ENCODE peak calls at places on chromosomes 5 and 9, in six cellular contexts. One of them, this sample, is unnamed.

GRCh38 chr5:65299841-65300240 is 181.9 kb downstream of the ADAMTS6 start:
- DNase-seq in Panc1: no peak
- DNase-seq in activated T-cell treated with anti-CD3 and anti-CD28 coated beads, Interleukin-2, amount 50 U/mL, for 48 hours: no peak
- DNase-seq in endothelial cell: no peak
- DNase-seq in PC-9: no peak
- DNase-seq in activated CD4-positive, alpha-beta T cell treated with anti-CD3 and anti-CD28 coated beads for 36 hours: no peak
- DNase-seq in this sample: no peak

GRCh38 chr9:128409998-128410397 is 10.7 kb upstream of the CERCAM start:
- DNase-seq in endothelial cell: no peak
- DNase-seq in Panc1: no peak
- DNase-seq in activated T-cell treated with anti-CD3 and anti-CD28 coated beads, Interleukin-2, amount 50 U/mL, for 48 hours: no peak
- DNase-seq in PC-9: no peak
- DNase-seq in activated CD4-positive, alpha-beta T cell treated with anti-CD3 and anti-CD28 coated beads for 36 hours: no peak
- DNase-seq in this sample: no peak

GRCh38 chr5:170221319-170221718 is 11.5 kb upstream of the C5orf58 start:
- DNase-seq in Panc1: no peak
- DNase-seq in endothelial cell: no peak
- DNase-seq in activated T-cell treated with anti-CD3 and anti-CD28 coated beads, Interleukin-2, amount 50 U/mL, for 48 hours: no peak
- DNase-seq in PC-9: no peak
- DNase-seq in activated CD4-positive, alpha-beta T cell treated with anti-CD3 and anti-CD28 coated beads for 36 hours: no peak
- DNase-seq in this sample: no peak

GRCh38 chr5:145859897-145860296 is 12.9 kb downstream of the GRXCR2 start:
- DNase-seq in activated CD4-positive, alpha-beta T cell treated with anti-CD3 and anti-CD28 coated beads for 36 hours: no peak
- DNase-seq in PC-9: no peak
- DNase-seq in activated T-cell treated with anti-CD3 and anti-CD28 coated beads, Interleukin-2, amount 50 U/mL, for 48 hours: no peak
- DNase-seq in Panc1: no peak
- DNase-seq in endothelial cell: no peak
- DNase-seq in this sample: no peak

GRCh38 chr9:89952401-89952800 is 347.6 kb downstream of the GADD45G start:
- DNase-seq in endothelial cell: no peak
- DNase-seq in activated T-cell treated with anti-CD3 and anti-CD28 coated beads, Interleukin-2, amount 50 U/mL, for 48 hours: no peak
- DNase-seq in Panc1: no peak
- DNase-seq in activated CD4-positive, alpha-beta T cell treated with anti-CD3 and anti-CD28 coated beads for 36 hours: no peak
- DNase-seq in PC-9: no peak
- DNase-seq in this sample: no peak

GRCh38 chr5:157718529-157718928 is 12.7 kb upstream of the THG1L start:
- DNase-seq in endothelial cell: peak
- DNase-seq in PC-9: no peak
- DNase-seq in Panc1: peak
- DNase-seq in activated CD4-positive, alpha-beta T cell treated with anti-CD3 and anti-CD28 coated beads for 36 hours: peak
- DNase-seq in activated T-cell treated with anti-CD3 and anti-CD28 coated beads, Interleukin-2, amount 50 U/mL, for 48 hours: no peak
- DNase-seq in this sample: no peak

GRCh38 chr5:136028782-136029742 is at the start of gene TGFBI:
- DNase-seq in activated T-cell treated with anti-CD3 and anti-CD28 coated beads, Interleukin-2, amount 50 U/mL, for 48 hours: no peak
- DNase-seq in endothelial cell: peak
- DNase-seq in activated CD4-positive, alpha-beta T cell treated with anti-CD3 and anti-CD28 coated beads for 36 hours: peak
- DNase-seq in Panc1: no peak
- DNase-seq in PC-9: peak
- DNase-seq in this sample: peak

GRCh38 chr5:151238303-151238741 is 14.4 kb upstream of the CCDC69 start:
- DNase-seq in Panc1: no peak
- DNase-seq in activated CD4-positive, alpha-beta T cell treated with anti-CD3 and anti-CD28 coated beads for 36 hours: no peak
- DNase-seq in PC-9: no peak
- DNase-seq in endothelial cell: no peak
- DNase-seq in activated T-cell treated with anti-CD3 and anti-CD28 coated beads, Interleukin-2, amount 50 U/mL, for 48 hours: no peak
- DNase-seq in this sample: no peak

GRCh38 chr5:151005975-151006576 is 14.3 kb upstream of the GPX3 start:
- DNase-seq in activated CD4-positive, alpha-beta T cell treated with anti-CD3 and anti-CD28 coated beads for 36 hours: no peak
- DNase-seq in PC-9: no peak
- DNase-seq in activated T-cell treated with anti-CD3 and anti-CD28 coated beads, Interleukin-2, amount 50 U/mL, for 48 hours: no peak
- DNase-seq in endothelial cell: no peak
- DNase-seq in Panc1: no peak
- DNase-seq in this sample: peak